ENCODE peak calls at places on chromosomes 5 and 9, in eight cellular contexts. H, V, B, L, M, R, A and S are unnamed samples. For H3K9me3, the result is how much of the 10 kb centered on the place peaks cover.

GRCh38 chr5:145971701-145972100 is 35.3 kb downstream of the SH3RF2 start:
- DNase-seq in M (no peak), R (no peak), B (no peak), H (no peak), V (no peak), A (no peak), L (no peak), S (no peak)

GRCh38 chr5:53322257-53322656 is 158.2 kb upstream of the FST start:
- DNase-seq in L (no peak), R (no peak), M (no peak), V (no peak), H (peak), A (no peak), B (no peak), S (no peak)

GRCh38 chr9:27457445-27457844 is 66.6 kb upstream of the IFNK start:
- DNase-seq in L (no peak), B (no peak), R (no peak), V (peak), M (no peak), A (no peak), H (no peak), S (no peak)

GRCh38 chr5:110899566-110900412 is 161.0 kb downstream of the SLC25A46 start:
- DNase-seq in L (no peak), V (no peak), A (peak), H (peak), B (no peak), R (no peak), M (no peak), S (no peak)

GRCh38 chr5:154761062-154761740 is 6.0 kb downstream of the LARP1 start:
- DNase-seq in A (no peak), V (no peak), L (no peak), M (no peak), H (no peak), R (no peak), B (no peak), S (no peak)

GRCh38 chr9:14317667-14318255 is 3.8 kb upstream of the NFIB start:
- DNase-seq in M (no peak), V (no peak), L (no peak), A (no peak), R (no peak), H (no peak), B (no peak), S (no peak)

GRCh38 chr5:1536298-1537165 is 12.8 kb upstream of the LPCAT1 start:
- DNase-seq in M (peak), B (peak), L (no peak), R (no peak), H (peak), A (no peak), V (no peak), S (peak)

GRCh38 chr5:90834711-90835110 is 276.1 kb downstream of the ADGRV1 start:
- DNase-seq in A (no peak), L (no peak), M (no peak), B (no peak), H (no peak), R (no peak), V (no peak), S (no peak)

GRCh38 chr5:147169399-147169798 is 65.4 kb upstream of the STK32A start:
- DNase-seq in H (peak), A (no peak), M (no peak), L (no peak), B (no peak), V (peak), R (no peak), S (no peak)

GRCh38 chr5:122291000-122291592 is 20.9 kb upstream of the SNCAIP start:
- DNase-seq in M (no peak), A (no peak), B (no peak), H (no peak), V (no peak), L (no peak), R (no peak), S (peak)

GRCh38 chr9:116141864-116142561 is 11.6 kb upstream of the PAPPA start:
- DNase-seq in B (no peak), A (no peak), L (no peak), V (no peak), R (no peak), H (no peak), M (no peak), S (no peak)

GRCh38 chr9:69758001-69758730 is 1.6 kb downstream of the PTAR1 start:
- DNase-seq in R (no peak), V (no peak), H (peak), L (no peak), A (no peak), B (no peak), M (no peak), S (no peak)

GRCh38 chr9:88835038-88835466 is 156.2 kb upstream of the S1PR3 start:
- DNase-seq in V (no peak), H (peak), A (no peak), R (no peak), B (no peak), L (no peak), M (no peak), S (no peak)

GRCh38 chr9:130689937-130690700 is 3.5 kb upstream of the EXOSC2 start:
- DNase-seq in R (peak), B (peak), A (no peak), H (peak), M (no peak), L (peak), V (peak), S (peak)

GRCh38 chr5:77777281-77777892 is 1.2 kb upstream of the TBCA start:
- DNase-seq in R (no peak), A (no peak), L (no peak), V (no peak), B (no peak), H (peak), M (no peak), S (no peak)

GRCh38 chr5:102540251-102540812 is 41.5 kb upstream of the SLCO6A1 start:
- DNase-seq in L (no peak), M (no peak), R (no peak), A (no peak), V (no peak), B (no peak), H (no peak), S (no peak)

GRCh38 chr5:71483355-71483754 is 27.9 kb downstream of the BDP1 start:
- DNase-seq in V (no peak), M (no peak), B (no peak), L (peak), A (no peak), R (no peak), H (peak), S (no peak)

GRCh38 chr9:35669331-35670145 is 4.2 kb upstream of the CA9 start:
- DNase-seq in L (peak), M (no peak), B (no peak), R (no peak), H (peak), A (no peak), V (peak), S (no peak)

GRCh38 chr5:107224272-107224671 is 446.5 kb downstream of the EFNA5 start:
- DNase-seq in M (no peak), H (peak), V (no peak), B (no peak), L (no peak), R (no peak), A (no peak), S (no peak)

GRCh38 chr9:16442622-16443021 is 427.8 kb downstream of the BNC2 start:
- DNase-seq in B (no peak), M (no peak), H (peak), A (peak), L (peak), V (no peak), R (peak), S (peak)

GRCh38 chr5:34007675-34008600 is at the start of gene AMACR:
- DNase-seq in M (peak), R (peak), B (peak), V (peak), L (peak), H (peak), A (peak), S (peak)

GRCh38 chr9:109889456-109889855 is 109.5 kb downstream of the PALM2AKAP2 start:
- DNase-seq in A (no peak), B (no peak), L (no peak), V (no peak), M (no peak), H (no peak), R (no peak), S (no peak)

GRCh38 chr5:110441035-110441434 is 285.4 kb downstream of the TMEM232 start:
- DNase-seq in R (no peak), A (peak), H (peak), L (no peak), V (no peak), M (no peak), B (no peak), S (no peak)

GRCh38 chr9:93387791-93388190 is 63.7 kb upstream of the FAM120A start:
- DNase-seq in R (no peak), B (no peak), M (no peak), L (no peak), H (no peak), A (no peak), V (no peak), S (no peak)

GRCh38 chr5:38414348-38414747 is 142.1 kb downstream of the LIFR start:
- DNase-seq in A (no peak), B (no peak), M (no peak), R (no peak), L (no peak), H (peak), V (no peak), S (no peak)

GRCh38 chr5:37637165-37637845 is 202.5 kb downstream of the GDNF start:
- DNase-seq in L (no peak), B (no peak), R (no peak), H (peak), A (no peak), V (no peak), M (no peak), S (no peak)

GRCh38 chr5:83474986-83475385 is 3.4 kb downstream of the VCAN start:
- DNase-seq in L (no peak), H (no peak), B (no peak), M (no peak), A (no peak), R (no peak), V (no peak), S (no peak)

GRCh38 chr9:99690573-99690972 is 131.1 kb upstream of the NR4A3 start:
- DNase-seq in A (no peak), V (no peak), L (no peak), H (no peak), R (no peak), B (peak), M (no peak), S (no peak)

GRCh38 chr9:121686930-121687541 is 35.6 kb downstream of the DAB2IP start:
- DNase-seq in A (no peak), M (no peak), R (peak), V (peak), H (peak), B (peak), L (peak), S (peak)

GRCh38 chr9:136093995-136094881 is 851 bp downstream of the NACC2 start:
- DNase-seq in M (no peak), A (no peak), R (peak), H (peak), V (peak), L (peak), B (peak), S (peak)

GRCh38 chr5:142210011-142210410 is 101.4 kb downstream of the NDFIP1 start:
- DNase-seq in M (no peak), B (no peak), L (no peak), R (no peak), H (no peak), V (no peak), A (no peak), S (no peak)

GRCh38 chr9:75979362-75979761 is 88.9 kb downstream of the PCSK5 start:
- DNase-seq in H (peak), A (no peak), L (peak), M (no peak), V (no peak), B (no peak), R (no peak), S (no peak)

GRCh38 chr9:89370593-89370992 is 52.3 kb downstream of the SECISBP2 start:
- DNase-seq in M (no peak), L (no peak), A (no peak), V (no peak), B (no peak), H (no peak), R (no peak), S (no peak)

GRCh38 chr9:86921141-86921868 is 26.0 kb downstream of the GAS1 start:
- DNase-seq in B (no peak), H (no peak), R (no peak), V (no peak), A (no peak), M (no peak), L (no peak), S (no peak)

GRCh38 chr9:16138961-16139441 is 586.2 kb downstream of the CCDC171 start:
- DNase-seq in V (no peak), A (no peak), R (peak), B (peak), M (no peak), L (no peak), H (peak), S (peak)

GRCh38 chr5:86546582-86546981 is 71.2 kb upstream of the COX7C start:
- DNase-seq in L (no peak), H (no peak), R (no peak), M (no peak), A (no peak), V (no peak), B (no peak), S (no peak)

GRCh38 chr9:109962215-109962614 is 182.2 kb downstream of the PALM2AKAP2 start:
- DNase-seq in L (no peak), V (no peak), H (no peak), A (no peak), B (no peak), R (no peak), M (no peak), S (no peak)

GRCh38 chr5:15850536-15850935 is 329.1 kb downstream of the MARCHF11 start:
- DNase-seq in L (no peak), V (no peak), A (no peak), M (no peak), R (no peak), B (no peak), H (no peak), S (no peak)

GRCh38 chr5:15852217-15852616 is 327.4 kb downstream of the MARCHF11 start:
- DNase-seq in R (no peak), V (no peak), B (no peak), H (no peak), M (no peak), A (no peak), L (no peak), S (no peak)

GRCh38 chr5:15852949-15853348 is 326.6 kb downstream of the MARCHF11 start:
- DNase-seq in R (no peak), L (no peak), A (no peak), M (no peak), B (no peak), V (no peak), H (no peak), S (no peak)

DNA sequence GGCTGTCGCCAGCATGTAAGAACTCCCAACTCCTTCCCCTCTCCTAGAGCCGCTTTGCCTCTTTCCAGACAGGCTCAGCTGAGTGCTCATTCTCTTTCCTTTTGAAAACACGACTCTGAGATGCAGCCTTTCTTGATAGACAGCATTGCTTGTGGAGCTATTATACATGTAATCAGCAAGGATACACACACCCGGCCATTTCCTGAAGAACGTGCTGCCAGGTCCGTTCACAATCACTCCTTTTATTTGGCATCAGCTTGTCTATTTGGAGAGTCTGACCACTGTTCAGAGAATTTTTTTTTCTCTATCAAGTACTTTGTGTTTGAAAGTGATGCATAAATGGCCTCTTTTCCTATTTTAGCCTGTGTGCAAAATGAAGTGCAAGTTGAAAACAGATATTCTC is 328.7 kb downstream of the MARCHF11 start:
- DNase-seq in V (no peak), H (no peak), B (no peak), M (no peak), A (no peak), L (no peak), R (no peak), S (no peak)
- TF ChIP-seq POLR2A in V (no peak), H (no peak), B (no peak), M (no peak), A (no peak), L (no peak), R (no peak), S (no peak)

GRCh38 chr9:114448706-114449105 is 56.6 kb downstream of the WHRN start:
- DNase-seq in V (no peak), L (no peak), A (no peak), B (no peak), R (no peak), M (no peak), H (peak), S (no peak)
- H3K4me3 ChIP-seq in V (no peak), L (no peak), A (no peak), B (no peak), R (no peak), M (no peak), H (no peak), S (no peak)

GRCh38 chr5:179287631-179288030 is 57.6 kb downstream of the ADAMTS2 start:
- DNase-seq in R (no peak), V (peak), A (no peak), L (no peak), M (peak), H (no peak), B (no peak), S (no peak)
- H3K9me3 ChIP-seq in R (under half), V (under half), A (under half), L (under half), M (under half), H (under half), B (under half), S (under half)

GRCh38 chr5:140672455-140673186 is 755 bp downstream of the DND1 start:
- DNase-seq in R (no peak), L (no peak), V (peak), A (no peak), B (peak), H (no peak), M (no peak), S (peak)
- TF ChIP-seq POLR2A in R (no peak), L (no peak), V (no peak), A (no peak), B (no peak), H (no peak), M (no peak), S (no peak)

DNA sequence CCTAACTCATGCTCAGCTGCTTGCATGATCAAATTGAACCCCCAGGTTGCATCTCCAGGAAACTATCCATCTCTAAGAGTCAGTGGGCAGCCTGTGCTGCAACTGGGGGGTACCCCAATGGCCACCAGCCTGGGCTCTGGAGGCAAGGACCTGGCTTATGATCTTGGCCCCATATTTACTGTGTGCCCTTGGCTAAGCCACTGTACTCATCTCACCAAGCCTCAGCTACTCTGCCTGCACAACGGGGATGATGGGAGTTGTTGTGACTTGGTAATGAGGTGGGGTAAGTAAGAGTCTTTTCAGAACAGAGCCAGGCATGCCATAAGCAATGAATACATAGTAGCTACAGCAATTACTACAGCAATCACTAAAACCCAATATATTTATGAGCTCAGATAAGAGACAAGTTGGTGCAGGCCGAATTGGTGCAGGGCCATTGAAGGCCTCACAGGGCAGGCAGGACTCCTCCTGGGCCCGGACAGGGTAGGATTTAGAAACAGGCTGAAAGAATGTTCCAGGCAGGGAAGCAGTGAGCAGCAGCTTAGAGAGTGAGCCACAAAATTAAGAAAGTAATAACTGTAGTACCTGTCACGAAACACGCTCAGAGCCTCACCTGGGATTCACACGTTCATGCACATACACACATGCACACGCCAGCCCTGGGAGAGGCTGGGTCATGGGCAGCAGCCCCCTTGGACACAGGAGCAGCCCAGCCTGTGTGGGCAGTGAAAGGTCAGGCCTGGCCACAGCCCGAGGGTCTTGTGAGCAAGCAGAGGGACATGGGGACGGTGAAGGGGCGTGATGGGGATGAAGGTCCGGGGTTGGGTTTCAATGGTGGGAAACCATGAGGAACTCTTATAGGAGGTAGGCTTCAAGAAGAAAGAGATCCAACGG is 74.1 kb downstream of the PAX5 start:
- DNase-seq in H (no peak), L (no peak), V (no peak), R (no peak), M (peak), A (no peak), B (no peak), S (no peak)
- H3K4me3 ChIP-seq in H (no peak), L (no peak), V (no peak), R (no peak), M (no peak), A (no peak), B (no peak), S (no peak)

GRCh38 chr5:43467100-43467499 is 16.6 kb downstream of the TMEM267 start:
- DNase-seq in H (no peak), R (no peak), B (no peak), A (no peak), M (no peak), V (no peak), L (no peak), S (no peak)
- H3K9me3 ChIP-seq in H (under half), R (under half), B (under half), A (under half), M (under half), V (under half), L (under half), S (under half)

GRCh38 chr9:68540712-68541535 is at the start of gene TMEM252:
- DNase-seq in A (no peak), V (no peak), R (no peak), L (no peak), B (no peak), M (no peak), H (no peak), S (no peak)
- TF ChIP-seq POLR2A in A (no peak), V (no peak), R (no peak), L (no peak), B (no peak), M (no peak), H (no peak), S (no peak)